ENCODE peak calls at places on chromosomes 1 and 21, in eight cellular contexts. Z is iPS DF 6.9; B is CD8-positive, alpha-beta T cell; M is activated T-cell treated with anti-CD3 and anti-CD28 coated beads, Interleukin-2, amount 50 U/mL, for 72 hours; G is cardiac fibroblast; U is adipocyte; C is natural killer cell treated with Interleukin-12 subunit alpha and Interleukin-12 subunit beta and Interleukin-15 and Interleukin-18, amount 100 ng/mL, for 72 hours; E is esophagus muscularis mucosa. X is an unnamed sample.

GRCh38 chr1:220922951-220923350 is 43.7 kb downstream of the HLX start:
- DNase-seq in U (no peak), E (peak; percentile 17), Z (no peak), B (no peak), C (no peak), G (no peak), M (no peak), X (no peak)

GRCh38 chr1:28104866-28105467 is 16.6 kb upstream of the EYA3 start:
- DNase-seq in C (no peak), E (no peak), U (peak; percentile 42), Z (peak; percentile 95), G (peak; percentile 48), B (peak; percentile 17), M (no peak), X (peak; percentile 43)

GRCh38 chr1:161172776-161173376 is 4.4 kb downstream of the B4GALT3 start:
- DNase-seq in G (peak; percentile 91), B (no peak), Z (no peak), M (no peak), E (no peak), C (no peak), U (peak; percentile 87), X (no peak)

GRCh38 chr1:235073331-235073967 is 55.2 kb downstream of the TOMM20 start:
- DNase-seq in G (peak; percentile 33), Z (no peak), B (no peak), U (no peak), C (no peak), M (no peak), E (no peak), X (peak; percentile 87)

GRCh38 chr1:235054961-235055360 is 73.7 kb downstream of the TOMM20 start:
- DNase-seq in B (no peak), G (no peak), E (no peak), C (no peak), U (no peak), M (no peak), Z (no peak), X (no peak)

GRCh38 chr1:119631433-119632102 is 16.5 kb downstream of the ZNF697 start:
- DNase-seq in U (peak; percentile 78), B (no peak), Z (no peak), M (no peak), C (no peak), E (peak; percentile 96), G (peak; percentile 96), X (no peak)

GRCh38 chr1:87449348-87449963 is 120.8 kb downstream of the LMO4 start:
- DNase-seq in B (no peak), E (no peak), Z (no peak), U (no peak), M (peak; percentile 49), G (peak; percentile 53), C (no peak), X (no peak)

GRCh38 chr1:66778969-66779368 is 22.1 kb downstream of the INSL5 start:
- DNase-seq in C (no peak), M (no peak), Z (no peak), U (no peak), G (peak; percentile 4), E (no peak), B (no peak), X (no peak)

GRCh38 chr1:9996624-9997582 is at the start of gene RBP7:
- DNase-seq in U (peak; percentile 22), Z (no peak), C (no peak), E (no peak), M (peak; percentile 5), B (peak; percentile 48), G (no peak), X (no peak)

GRCh38 chr1:26538480-26539412 is 9.2 kb downstream of the RPS6KA1 start:
- DNase-seq in E (no peak), M (peak; percentile 61), C (no peak), B (no peak), Z (no peak), U (peak; percentile 50), G (peak; percentile 47), X (peak; percentile 30)

GRCh38 chr1:2595812-2596529 is 9.4 kb downstream of the PRXL2B start:
- DNase-seq in Z (no peak), C (peak; percentile 54), G (no peak), U (no peak), E (no peak), M (no peak), B (no peak), X (no peak)

GRCh38 chr1:155471026-155471425 is 91.6 kb downstream of the ASH1L start:
- DNase-seq in E (no peak), M (no peak), B (no peak), Z (no peak), U (no peak), G (no peak), C (no peak), X (no peak)

GRCh38 chr1:234864116-234864515 is 254.1 kb upstream of the IRF2BP2 start:
- DNase-seq in U (no peak), C (no peak), G (no peak), E (no peak), M (no peak), Z (no peak), B (no peak), X (no peak)

GRCh38 chr1:246933893-246934292 is 2.1 kb upstream of the AHCTF1 start:
- DNase-seq in B (no peak), Z (no peak), U (no peak), G (no peak), M (no peak), C (no peak), E (no peak), X (no peak)

GRCh38 chr1:31453384-31454079 is 40.5 kb downstream of the SERINC2 start:
- DNase-seq in B (no peak), C (no peak), E (no peak), M (no peak), G (no peak), Z (no peak), U (no peak), X (no peak)

GRCh38 chr1:109395602-109396512 is 1.9 kb downstream of the SORT1 start:
- DNase-seq in E (no peak), C (no peak), U (peak; percentile 53), B (no peak), M (no peak), Z (no peak), G (peak; percentile 49), X (no peak)

GRCh38 chr1:97902067-97902466 is 18.8 kb downstream of the DPYD start:
- DNase-seq in U (no peak), E (no peak), C (no peak), Z (no peak), M (no peak), B (no peak), G (no peak), X (no peak)

GRCh38 chr1:109479311-109479710 is 4.4 kb upstream of the ATXN7L2 start:
- DNase-seq in E (no peak), U (no peak), G (no peak), M (no peak), C (no peak), Z (no peak), B (peak; percentile 32), X (no peak)

GRCh38 chr1:203278087-203278884 is 27.0 kb upstream of the BTG2 start:
- DNase-seq in G (peak; percentile 95), U (peak; percentile 87), E (peak; percentile 98), C (no peak), B (no peak), M (peak; percentile 31), Z (no peak), X (no peak)

GRCh38 chr1:15384301-15384901 is 25.3 kb upstream of the EFHD2 start:
- DNase-seq in U (peak; percentile 34), E (no peak), C (peak; percentile 71), G (no peak), B (no peak), M (no peak), Z (peak; percentile 48), X (no peak)

GRCh38 chr1:150922519-150922975 is 3.6 kb upstream of the SETDB1 start:
- DNase-seq in C (peak; percentile 80), E (no peak), M (peak; percentile 84), U (peak; percentile 93), B (peak; percentile 81), Z (peak; percentile 52), G (peak; percentile 86), X (peak; percentile 87)

GRCh38 chr1:248924696-248925532 is 18.9 kb downstream of the PGBD2 start:
- DNase-seq in G (peak; percentile 71), E (no peak), C (peak; percentile 61), M (peak; percentile 62), U (peak; percentile 63), B (peak; percentile 70), Z (no peak), X (peak; percentile 68)

GRCh38 chr1:215987092-215987855 is 420.2 kb downstream of the KCTD3 start:
- DNase-seq in U (no peak), E (no peak), Z (no peak), G (no peak), B (no peak), M (no peak), C (no peak), X (no peak)

GRCh38 chr1:176976771-176977170 is 187.7 kb downstream of the ASTN1 start:
- DNase-seq in M (no peak), B (no peak), G (no peak), U (no peak), Z (no peak), E (no peak), C (no peak), X (no peak)

GRCh38 chr1:38340409-38340808 is 293.8 kb upstream of the POU3F1 start:
- DNase-seq in G (no peak), B (no peak), Z (no peak), U (no peak), C (no peak), E (no peak), M (no peak), X (no peak)

GRCh38 chr1:40251456-40251855 is 3.7 kb downstream of the TMCO2 start:
- DNase-seq in U (no peak), Z (no peak), M (no peak), B (no peak), G (no peak), E (no peak), C (no peak), X (no peak)

GRCh38 chr1:28887835-28888682 is 26.3 kb upstream of the EPB41 start:
- DNase-seq in G (peak; percentile 35), U (no peak), E (no peak), Z (no peak), M (no peak), B (no peak), C (no peak), X (no peak)

GRCh38 chr1:118871510-118872240 is 116.5 kb downstream of the TBX15 start:
- DNase-seq in U (no peak), E (no peak), G (no peak), Z (no peak), C (no peak), B (no peak), M (no peak), X (no peak)

GRCh38 chr1:244067893-244068292 is 16.8 kb downstream of the ZBTB18 start:
- DNase-seq in Z (no peak), E (no peak), U (no peak), M (no peak), B (no peak), G (no peak), C (no peak), X (no peak)

GRCh38 chr1:172380441-172381244 is 39.8 kb upstream of the C1orf105 start:
- DNase-seq in Z (no peak), E (no peak), M (no peak), U (no peak), B (peak; percentile 61), C (no peak), G (no peak), X (no peak)

GRCh38 chr21:43954042-43954441 is 58.1 kb upstream of the TRAPPC10 start:
- DNase-seq in C (no peak), B (no peak), E (no peak), M (no peak), U (no peak), G (no peak), Z (no peak), X (no peak)

GRCh38 chr1:183023146-183023600 is at the start of gene LAMC1:
- DNase-seq in Z (peak; percentile 41), G (peak; percentile 97), B (no peak), E (no peak), M (peak; percentile 24), U (peak; percentile 95), C (no peak), X (peak; percentile 90)

GRCh38 chr1:63115527-63115926 is 206.8 kb upstream of the FOXD3 start:
- DNase-seq in B (no peak), C (no peak), G (no peak), Z (no peak), M (no peak), E (no peak), U (no peak), X (no peak)

GRCh38 chr1:63843884-63844283 is 70.1 kb downstream of the ROR1 start:
- DNase-seq in Z (no peak), G (no peak), E (peak; percentile 78), B (no peak), M (no peak), U (no peak), C (no peak), X (no peak)